ENCODE peak calls at places on chromosomes 5 and 9, in eight cellular contexts. Z is HCT116; I is Peyer's patch; Q is fibroblast of lung; C is fibroblast of pulmonary artery; T is CD4-positive, alpha-beta T cell; P is nephron progenitor cell; N is HL-60. V is an unnamed sample.

GRCh38 chr5:168578506-168579205 is 512 bp downstream of the PANK3 start:
- DNase-seq in Z (no peak), I (no peak), Q (peak; percentile 9), C (no peak), T (no peak), P (no peak), N (no peak), V (no peak)

GRCh38 chr5:96431376-96432244 is 1.4 kb downstream of the PCSK1 start:
- DNase-seq in Z (no peak), I (no peak), Q (peak; percentile 22), C (peak; percentile 36), T (no peak), P (peak; percentile 62), N (no peak), V (peak; percentile 13)

GRCh38 chr5:40428129-40428528 is 251.6 kb upstream of the PTGER4 start:
- DNase-seq in Z (no peak), I (no peak), Q (peak; percentile 83), C (peak; percentile 77), T (no peak), P (no peak), N (peak; percentile 61), V (no peak)

GRCh38 chr9:71858812-71859211 is 52.2 kb downstream of the ABHD17B start:
- DNase-seq in Z (no peak), I (no peak), Q (peak; percentile 14), C (no peak), T (no peak), P (no peak), N (no peak), V (peak; percentile 26)

GRCh38 chr9:133144142-133144886 is 19.4 kb downstream of the GBGT1 start:
- DNase-seq in Z (no peak), I (peak; percentile 98), Q (peak; percentile 55), C (peak; percentile 58), T (peak; percentile 85), P (peak; percentile 89), N (no peak), V (peak; percentile 96)

GRCh38 chr9:131046093-131046380 is 37.1 kb downstream of the LAMC3 start:
- DNase-seq in Z (no peak), I (no peak), Q (no peak), C (no peak), T (no peak), P (no peak), N (no peak), V (no peak)

GRCh38 chr9:92333288-92333634 is 7.5 kb downstream of the CENPP start:
- DNase-seq in Z (no peak), I (no peak), Q (no peak), C (no peak), T (no peak), P (no peak), N (no peak), V (no peak)

GRCh38 chr5:43514471-43514815 is 505 bp downstream of the C5orf34 start:
- DNase-seq in Z (no peak), I (no peak), Q (peak; percentile 75), C (peak; percentile 72), T (no peak), P (no peak), N (no peak), V (no peak)

GRCh38 chr9:129755151-129755550 is 2.3 kb upstream of the PTGES start:
- DNase-seq in Z (no peak), I (no peak), Q (no peak), C (no peak), T (no peak), P (no peak), N (no peak), V (no peak)

GRCh38 chr5:81195334-81195929 is 37.7 kb upstream of the CKMT2 start:
- DNase-seq in Z (no peak), I (no peak), Q (no peak), C (no peak), T (no peak), P (no peak), N (no peak), V (no peak)

GRCh38 chr5:73273379-73274050 is 100.5 kb downstream of the TMEM174 start:
- DNase-seq in Z (no peak), I (no peak), Q (no peak), C (no peak), T (no peak), P (no peak), N (no peak), V (no peak)

GRCh38 chr5:159017787-159018186 is 81.9 kb downstream of the EBF1 start:
- DNase-seq in Z (no peak), I (no peak), Q (peak; percentile 86), C (peak; percentile 89), T (no peak), P (no peak), N (no peak), V (peak; percentile 39)

GRCh38 chr5:59264641-59265245 is 628.8 kb downstream of the PDE4D start:
- DNase-seq in Z (no peak), I (no peak), Q (no peak), C (peak; percentile 13), T (no peak), P (no peak), N (no peak), V (no peak)

GRCh38 chr9:124513374-124513994 is 6.3 kb upstream of the NR5A1 start:
- DNase-seq in Z (no peak), I (no peak), Q (no peak), C (no peak), T (no peak), P (no peak), N (peak; percentile 46), V (no peak)

GRCh38 chr9:134811079-134811672 is 69.4 kb upstream of the FCN2 start:
- DNase-seq in Z (no peak), I (no peak), Q (no peak), C (no peak), T (no peak), P (no peak), N (no peak), V (no peak)

GRCh38 chr5:17316973-17317459 is 99.6 kb downstream of the BASP1 start:
- DNase-seq in Z (no peak), I (no peak), Q (peak; percentile 68), C (no peak), T (no peak), P (no peak), N (peak; percentile 80), V (peak; percentile 59)

GRCh38 chr5:116145416-116145815 is 60.6 kb downstream of the COMMD10 start:
- DNase-seq in Z (no peak), I (no peak), Q (no peak), C (no peak), T (peak; percentile 0), P (no peak), N (no peak), V (no peak)

GRCh38 chr5:150672237-150672883 is 11.3 kb downstream of the MYOZ3 start:
- DNase-seq in Z (no peak), I (no peak), Q (no peak), C (no peak), T (peak; percentile 17), P (peak; percentile 64), N (peak; percentile 26), V (peak; percentile 51)

GRCh38 chr5:53418844-53419243 is 61.6 kb upstream of the FST start:
- DNase-seq in Z (no peak), I (no peak), Q (peak; percentile 97), C (peak; percentile 95), T (no peak), P (no peak), N (no peak), V (no peak)

GRCh38 chr5:61286446-61287132 is 45.5 kb upstream of the ZSWIM6 start:
- DNase-seq in Z (no peak), I (no peak), Q (peak; percentile 59), C (no peak), T (no peak), P (no peak), N (no peak), V (no peak)

GRCh38 chr5:54673523-54674225 is 156.1 kb downstream of the SNX18 start:
- DNase-seq in Z (no peak), I (peak; percentile 89), Q (no peak), C (peak; percentile 81), T (peak; percentile 5), P (no peak), N (peak; percentile 68), V (peak; percentile 21)

GRCh38 chr9:35415769-35416427 is 74.0 kb upstream of the RUSC2 start:
- DNase-seq in Z (no peak), I (no peak), Q (no peak), C (no peak), T (no peak), P (no peak), N (no peak), V (no peak)
- TF ChIP-seq CTCF in Z (no peak), I (no peak), Q (no peak), C (no peak), T (no peak), P (no peak), N (no peak), V (no peak)

DNA sequence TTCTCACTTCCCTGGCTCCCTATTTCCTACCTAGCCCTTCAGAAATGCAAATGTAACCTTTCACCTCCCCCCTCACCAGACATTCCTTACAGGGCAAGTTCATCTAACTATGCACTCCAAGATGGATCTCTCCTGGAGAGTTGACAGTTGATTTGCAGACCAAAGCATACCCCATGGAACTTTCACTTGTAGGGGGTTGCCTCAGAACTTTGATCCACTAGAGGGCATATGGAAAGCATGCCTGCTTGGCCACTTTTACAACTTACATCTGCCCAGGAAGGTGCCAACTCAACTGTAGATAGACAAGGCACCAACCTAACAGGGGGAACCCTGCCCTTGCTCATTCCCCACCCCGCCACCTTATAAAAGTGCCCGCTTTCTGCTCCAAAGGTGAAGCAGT is 187.8 kb downstream of the NXNL2 start:
- DNase-seq in Z (no peak), I (no peak), Q (peak; percentile 50), C (peak; percentile 50), T (no peak), P (no peak), N (no peak), V (no peak)
- TF ChIP-seq CTCF in Z (peak; percentile 15), I (no peak), Q (peak; percentile 59), C (peak; percentile 60), T (peak; percentile 7), P (no peak), N (peak; percentile 15), V (no peak)

GRCh38 chr9:109051733-109052132 is 38.4 kb upstream of the CTNNAL1 start:
- DNase-seq in Z (no peak), I (no peak), Q (no peak), C (no peak), T (no peak), P (no peak), N (no peak), V (no peak)

GRCh38 chr9:109052416-109052815 is 39.1 kb upstream of the CTNNAL1 start:
- DNase-seq in Z (no peak), I (no peak), Q (no peak), C (peak; percentile 70), T (no peak), P (no peak), N (no peak), V (no peak)

GRCh38 chr9:109047259-109047658 is 34.0 kb upstream of the CTNNAL1 start:
- DNase-seq in Z (no peak), I (no peak), Q (no peak), C (no peak), T (no peak), P (no peak), N (no peak), V (no peak)

GRCh38 chr9:109048822-109049221 is 35.5 kb upstream of the CTNNAL1 start:
- DNase-seq in Z (no peak), I (no peak), Q (no peak), C (no peak), T (no peak), P (no peak), N (no peak), V (no peak)

GRCh38 chr9:109050444-109050843 is 37.1 kb upstream of the CTNNAL1 start:
- DNase-seq in Z (no peak), I (no peak), Q (no peak), C (no peak), T (no peak), P (no peak), N (no peak), V (no peak)
- TF ChIP-seq CTCF in Z (no peak), I (no peak), Q (no peak), C (no peak), T (no peak), P (no peak), N (no peak), V (no peak)

GRCh38 chr5:129460951-129461815 is 1.1 kb downstream of the ADAMTS19 start:
- DNase-seq in Z (no peak), I (peak; percentile 48), Q (peak; percentile 11), C (peak; percentile 38), T (no peak), P (peak; percentile 74), N (no peak), V (peak; percentile 50)
- TF ChIP-seq CTCF in Z (no peak), I (no peak), Q (peak; percentile 35), C (peak; percentile 36), T (no peak), P (peak; percentile 35), N (no peak), V (peak; percentile 6)

V was measured in GM20000.